ENCODE peak calls at places on chromosomes 7 and 10, in seven cellular contexts. C is EL; I is cardiac fibroblast; G is activated CD4-positive, alpha-beta T cell treated with anti-CD3 and anti-CD28 coated beads, Interleukin-2, amount 10 ng/mL, durations not matched to agents 7 days and 5 days; P is MCF 10A; T is cardiac septum; Y is AG09309. N is an unnamed sample.

GRCh38 chr10:90023950-90024349 is 322.6 kb downstream of the KIF20B start:
- DNase-seq in C (no peak), Y (no peak), T (no peak), I (no peak), G (no peak), P (no peak), N (no peak)

GRCh38 chr10:30897045-30897444 is 134.6 kb downstream of the ZNF438 start:
- DNase-seq in T (no peak), G (no peak), P (no peak), C (no peak), I (no peak), Y (no peak), N (no peak)

GRCh38 chr10:69862882-69863530 is 61.3 kb downstream of the COL13A1 start:
- DNase-seq in T (no peak), G (no peak), C (peak; percentile 17), Y (no peak), I (no peak), P (no peak), N (no peak)

GRCh38 chr7:108310351-108310750 is 145.9 kb downstream of the NRCAM start:
- DNase-seq in I (peak; percentile 77), Y (no peak), G (no peak), P (peak; percentile 34), C (no peak), T (no peak), N (no peak)

GRCh38 chr10:124087672-124088634 is 5.4 kb downstream of the CHST15 start:
- DNase-seq in I (no peak), C (peak; percentile 13), P (peak; percentile 82), G (no peak), T (no peak), Y (no peak), N (no peak)

GRCh38 chr7:125279956-125280355 is 350.3 kb upstream of the POT1 start:
- DNase-seq in Y (no peak), I (no peak), C (no peak), T (no peak), G (no peak), P (no peak), N (no peak)

GRCh38 chr7:99996755-99997544 is 18.4 kb upstream of the ZKSCAN1 start:
- DNase-seq in I (no peak), Y (no peak), C (no peak), P (no peak), G (no peak), T (no peak), N (no peak)

GRCh38 chr7:102874166-102874829 is 38.5 kb upstream of the LRRC17 start:
- DNase-seq in P (peak; percentile 72), C (peak; percentile 88), T (no peak), G (peak; percentile 47), Y (no peak), I (peak; percentile 89), N (no peak)

GRCh38 chr10:4450981-4451501 is 375.0 kb upstream of the AKR1E2 start:
- DNase-seq in P (peak; percentile 66), C (peak; percentile 79), Y (peak; percentile 82), I (peak; percentile 88), T (no peak), G (no peak), N (no peak)